ENCODE peak calls at places on chromosomes 13 and 19, in ten cellular contexts. One of them, this sample, is unnamed.

GRCh38 chr19:46426035-46426505 is 2.7 kb downstream of the PNMA8C start:
- DNase-seq in effector memory CD4-positive, alpha-beta T cell: no peak
- DNase-seq in NCI-H1436 treated with DMSO at 0.1 percent for 48 hours: no peak
- DNase-seq in stimulated activated CD8-positive, alpha-beta memory T cell treated with anti-CD3 and anti-CD28 coated beads, Interleukin-12 subunit alpha, Interleukin-12 subunit beta, amount 100 ng/mL, for 1 hour: no peak
- DNase-seq in T-helper 2 cell treated with Interferon-gamma antibody and Interleukin-4, amounts not matched to agents 5 μg/mL and 100 μg/mL, for 36 hours: no peak
- DNase-seq in AG10803: no peak
- DNase-seq in COR-L47: peak
- DNase-seq in caudate nucleus: no peak
- DNase-seq in MCF 10A: peak
- DNase-seq in mesenchymal stem cell: peak
- DNase-seq in this sample: no peak

GRCh38 chr13:80881495-80882482 is 540.9 kb upstream of the SPRY2 start:
- DNase-seq in T-helper 2 cell treated with Interferon-gamma antibody and Interleukin-4, amounts not matched to agents 5 μg/mL and 100 μg/mL, for 36 hours: no peak
- DNase-seq in NCI-H1436 treated with DMSO at 0.1 percent for 48 hours: no peak
- DNase-seq in COR-L47: no peak
- DNase-seq in stimulated activated CD8-positive, alpha-beta memory T cell treated with anti-CD3 and anti-CD28 coated beads, Interleukin-12 subunit alpha, Interleukin-12 subunit beta, amount 100 ng/mL, for 1 hour: no peak
- DNase-seq in MCF 10A: no peak
- DNase-seq in caudate nucleus: no peak
- DNase-seq in AG10803: no peak
- DNase-seq in mesenchymal stem cell: peak
- DNase-seq in effector memory CD4-positive, alpha-beta T cell: no peak
- DNase-seq in this sample: peak

GRCh38 chr13:81017525-81018152 is 676.7 kb upstream of the SPRY2 start:
- DNase-seq in effector memory CD4-positive, alpha-beta T cell: no peak
- DNase-seq in stimulated activated CD8-positive, alpha-beta memory T cell treated with anti-CD3 and anti-CD28 coated beads, Interleukin-12 subunit alpha, Interleukin-12 subunit beta, amount 100 ng/mL, for 1 hour: no peak
- DNase-seq in AG10803: peak
- DNase-seq in mesenchymal stem cell: peak
- DNase-seq in caudate nucleus: no peak
- DNase-seq in NCI-H1436 treated with DMSO at 0.1 percent for 48 hours: peak
- DNase-seq in MCF 10A: peak
- DNase-seq in T-helper 2 cell treated with Interferon-gamma antibody and Interleukin-4, amounts not matched to agents 5 μg/mL and 100 μg/mL, for 36 hours: no peak
- DNase-seq in COR-L47: peak
- DNase-seq in this sample: peak

GRCh38 chr13:53089951-53090350 is 61.3 kb downstream of the OLFM4 start:
- DNase-seq in stimulated activated CD8-positive, alpha-beta memory T cell treated with anti-CD3 and anti-CD28 coated beads, Interleukin-12 subunit alpha, Interleukin-12 subunit beta, amount 100 ng/mL, for 1 hour: no peak
- DNase-seq in COR-L47: no peak
- DNase-seq in MCF 10A: no peak
- DNase-seq in mesenchymal stem cell: no peak
- DNase-seq in NCI-H1436 treated with DMSO at 0.1 percent for 48 hours: no peak
- DNase-seq in effector memory CD4-positive, alpha-beta T cell: no peak
- DNase-seq in caudate nucleus: no peak
- DNase-seq in AG10803: no peak
- DNase-seq in T-helper 2 cell treated with Interferon-gamma antibody and Interleukin-4, amounts not matched to agents 5 μg/mL and 100 μg/mL, for 36 hours: no peak
- DNase-seq in this sample: no peak

GRCh38 chr13:39607876-39608275 is 4.9 kb upstream of the LHFPL6 start:
- DNase-seq in NCI-H1436 treated with DMSO at 0.1 percent for 48 hours: no peak
- DNase-seq in mesenchymal stem cell: no peak
- DNase-seq in caudate nucleus: no peak
- DNase-seq in COR-L47: no peak
- DNase-seq in effector memory CD4-positive, alpha-beta T cell: no peak
- DNase-seq in stimulated activated CD8-positive, alpha-beta memory T cell treated with anti-CD3 and anti-CD28 coated beads, Interleukin-12 subunit alpha, Interleukin-12 subunit beta, amount 100 ng/mL, for 1 hour: no peak
- DNase-seq in MCF 10A: no peak
- DNase-seq in AG10803: no peak
- DNase-seq in T-helper 2 cell treated with Interferon-gamma antibody and Interleukin-4, amounts not matched to agents 5 μg/mL and 100 μg/mL, for 36 hours: no peak
- DNase-seq in this sample: no peak

GRCh38 chr19:6100284-6100915 is 9.9 kb downstream of the RFX2 start:
- DNase-seq in effector memory CD4-positive, alpha-beta T cell: no peak
- DNase-seq in caudate nucleus: no peak
- DNase-seq in MCF 10A: no peak
- DNase-seq in AG10803: no peak
- DNase-seq in T-helper 2 cell treated with Interferon-gamma antibody and Interleukin-4, amounts not matched to agents 5 μg/mL and 100 μg/mL, for 36 hours: no peak
- DNase-seq in COR-L47: no peak
- DNase-seq in mesenchymal stem cell: peak
- DNase-seq in stimulated activated CD8-positive, alpha-beta memory T cell treated with anti-CD3 and anti-CD28 coated beads, Interleukin-12 subunit alpha, Interleukin-12 subunit beta, amount 100 ng/mL, for 1 hour: no peak
- DNase-seq in NCI-H1436 treated with DMSO at 0.1 percent for 48 hours: no peak
- DNase-seq in this sample: no peak

GRCh38 chr19:28595722-28596121 is 617.2 kb downstream of the UQCRFS1 start:
- DNase-seq in AG10803: no peak
- DNase-seq in caudate nucleus: no peak
- DNase-seq in effector memory CD4-positive, alpha-beta T cell: no peak
- DNase-seq in mesenchymal stem cell: no peak
- DNase-seq in MCF 10A: no peak
- DNase-seq in stimulated activated CD8-positive, alpha-beta memory T cell treated with anti-CD3 and anti-CD28 coated beads, Interleukin-12 subunit alpha, Interleukin-12 subunit beta, amount 100 ng/mL, for 1 hour: no peak
- DNase-seq in T-helper 2 cell treated with Interferon-gamma antibody and Interleukin-4, amounts not matched to agents 5 μg/mL and 100 μg/mL, for 36 hours: no peak
- DNase-seq in NCI-H1436 treated with DMSO at 0.1 percent for 48 hours: no peak
- DNase-seq in COR-L47: no peak
- DNase-seq in this sample: no peak

GRCh38 chr13:71864094-71864980 is 2.7 kb downstream of the DACH1 start:
- DNase-seq in NCI-H1436 treated with DMSO at 0.1 percent for 48 hours: no peak
- DNase-seq in mesenchymal stem cell: peak
- DNase-seq in stimulated activated CD8-positive, alpha-beta memory T cell treated with anti-CD3 and anti-CD28 coated beads, Interleukin-12 subunit alpha, Interleukin-12 subunit beta, amount 100 ng/mL, for 1 hour: no peak
- DNase-seq in MCF 10A: no peak
- DNase-seq in effector memory CD4-positive, alpha-beta T cell: no peak
- DNase-seq in AG10803: no peak
- DNase-seq in caudate nucleus: peak
- DNase-seq in T-helper 2 cell treated with Interferon-gamma antibody and Interleukin-4, amounts not matched to agents 5 μg/mL and 100 μg/mL, for 36 hours: no peak
- DNase-seq in COR-L47: peak
- DNase-seq in this sample: peak

GRCh38 chr13:50740052-50740741 is 103.3 kb downstream of the DLEU7 start:
- DNase-seq in mesenchymal stem cell: peak
- DNase-seq in COR-L47: no peak
- DNase-seq in T-helper 2 cell treated with Interferon-gamma antibody and Interleukin-4, amounts not matched to agents 5 μg/mL and 100 μg/mL, for 36 hours: no peak
- DNase-seq in NCI-H1436 treated with DMSO at 0.1 percent for 48 hours: no peak
- DNase-seq in effector memory CD4-positive, alpha-beta T cell: no peak
- DNase-seq in caudate nucleus: no peak
- DNase-seq in AG10803: peak
- DNase-seq in stimulated activated CD8-positive, alpha-beta memory T cell treated with anti-CD3 and anti-CD28 coated beads, Interleukin-12 subunit alpha, Interleukin-12 subunit beta, amount 100 ng/mL, for 1 hour: no peak
- DNase-seq in MCF 10A: no peak
- DNase-seq in this sample: peak

GRCh38 chr19:38451036-38451435 is 17.5 kb downstream of the RYR1 start:
- DNase-seq in effector memory CD4-positive, alpha-beta T cell: no peak
- DNase-seq in mesenchymal stem cell: no peak
- DNase-seq in caudate nucleus: no peak
- DNase-seq in NCI-H1436 treated with DMSO at 0.1 percent for 48 hours: no peak
- DNase-seq in MCF 10A: no peak
- DNase-seq in stimulated activated CD8-positive, alpha-beta memory T cell treated with anti-CD3 and anti-CD28 coated beads, Interleukin-12 subunit alpha, Interleukin-12 subunit beta, amount 100 ng/mL, for 1 hour: no peak
- DNase-seq in T-helper 2 cell treated with Interferon-gamma antibody and Interleukin-4, amounts not matched to agents 5 μg/mL and 100 μg/mL, for 36 hours: no peak
- DNase-seq in COR-L47: no peak
- DNase-seq in AG10803: no peak
- DNase-seq in this sample: no peak

GRCh38 chr19:52904052-52904451 is 6.6 kb upstream of the ZNF320 start:
- DNase-seq in caudate nucleus: no peak
- DNase-seq in COR-L47: no peak
- DNase-seq in NCI-H1436 treated with DMSO at 0.1 percent for 48 hours: no peak
- DNase-seq in effector memory CD4-positive, alpha-beta T cell: no peak
- DNase-seq in mesenchymal stem cell: no peak
- DNase-seq in AG10803: no peak
- DNase-seq in MCF 10A: no peak
- DNase-seq in T-helper 2 cell treated with Interferon-gamma antibody and Interleukin-4, amounts not matched to agents 5 μg/mL and 100 μg/mL, for 36 hours: no peak
- DNase-seq in stimulated activated CD8-positive, alpha-beta memory T cell treated with anti-CD3 and anti-CD28 coated beads, Interleukin-12 subunit alpha, Interleukin-12 subunit beta, amount 100 ng/mL, for 1 hour: no peak
- DNase-seq in this sample: no peak

GRCh38 chr19:51084505-51084904 is 1.8 kb upstream of the KLK14 start:
- DNase-seq in effector memory CD4-positive, alpha-beta T cell: no peak
- DNase-seq in mesenchymal stem cell: no peak
- DNase-seq in stimulated activated CD8-positive, alpha-beta memory T cell treated with anti-CD3 and anti-CD28 coated beads, Interleukin-12 subunit alpha, Interleukin-12 subunit beta, amount 100 ng/mL, for 1 hour: no peak
- DNase-seq in NCI-H1436 treated with DMSO at 0.1 percent for 48 hours: no peak
- DNase-seq in COR-L47: no peak
- DNase-seq in caudate nucleus: no peak
- DNase-seq in MCF 10A: no peak
- DNase-seq in T-helper 2 cell treated with Interferon-gamma antibody and Interleukin-4, amounts not matched to agents 5 μg/mL and 100 μg/mL, for 36 hours: no peak
- DNase-seq in AG10803: no peak
- DNase-seq in this sample: no peak

GRCh38 chr13:72405441-72405840 is 322.0 kb downstream of the MZT1 start:
- DNase-seq in mesenchymal stem cell: no peak
- DNase-seq in AG10803: no peak
- DNase-seq in caudate nucleus: no peak
- DNase-seq in MCF 10A: no peak
- DNase-seq in effector memory CD4-positive, alpha-beta T cell: no peak
- DNase-seq in NCI-H1436 treated with DMSO at 0.1 percent for 48 hours: no peak
- DNase-seq in COR-L47: no peak
- DNase-seq in T-helper 2 cell treated with Interferon-gamma antibody and Interleukin-4, amounts not matched to agents 5 μg/mL and 100 μg/mL, for 36 hours: no peak
- DNase-seq in stimulated activated CD8-positive, alpha-beta memory T cell treated with anti-CD3 and anti-CD28 coated beads, Interleukin-12 subunit alpha, Interleukin-12 subunit beta, amount 100 ng/mL, for 1 hour: no peak
- DNase-seq in this sample: no peak

GRCh38 chr13:92717857-92718256 is 508.8 kb upstream of the GPC6 start:
- DNase-seq in T-helper 2 cell treated with Interferon-gamma antibody and Interleukin-4, amounts not matched to agents 5 μg/mL and 100 μg/mL, for 36 hours: no peak
- DNase-seq in mesenchymal stem cell: no peak
- DNase-seq in AG10803: no peak
- DNase-seq in stimulated activated CD8-positive, alpha-beta memory T cell treated with anti-CD3 and anti-CD28 coated beads, Interleukin-12 subunit alpha, Interleukin-12 subunit beta, amount 100 ng/mL, for 1 hour: no peak
- DNase-seq in NCI-H1436 treated with DMSO at 0.1 percent for 48 hours: no peak
- DNase-seq in effector memory CD4-positive, alpha-beta T cell: no peak
- DNase-seq in caudate nucleus: no peak
- DNase-seq in MCF 10A: no peak
- DNase-seq in COR-L47: no peak
- DNase-seq in this sample: no peak

GRCh38 chr19:34184880-34185491 is 12.7 kb downstream of the LSM14A start:
- DNase-seq in MCF 10A: no peak
- DNase-seq in stimulated activated CD8-positive, alpha-beta memory T cell treated with anti-CD3 and anti-CD28 coated beads, Interleukin-12 subunit alpha, Interleukin-12 subunit beta, amount 100 ng/mL, for 1 hour: no peak
- DNase-seq in NCI-H1436 treated with DMSO at 0.1 percent for 48 hours: no peak
- DNase-seq in effector memory CD4-positive, alpha-beta T cell: no peak
- DNase-seq in T-helper 2 cell treated with Interferon-gamma antibody and Interleukin-4, amounts not matched to agents 5 μg/mL and 100 μg/mL, for 36 hours: no peak
- DNase-seq in AG10803: peak
- DNase-seq in COR-L47: no peak
- DNase-seq in caudate nucleus: no peak
- DNase-seq in mesenchymal stem cell: no peak
- DNase-seq in this sample: peak

GRCh38 chr13:59205501-59205900 is 958.2 kb downstream of the DIAPH3 start:
- DNase-seq in MCF 10A: no peak
- DNase-seq in NCI-H1436 treated with DMSO at 0.1 percent for 48 hours: no peak
- DNase-seq in caudate nucleus: no peak
- DNase-seq in COR-L47: no peak
- DNase-seq in mesenchymal stem cell: no peak
- DNase-seq in stimulated activated CD8-positive, alpha-beta memory T cell treated with anti-CD3 and anti-CD28 coated beads, Interleukin-12 subunit alpha, Interleukin-12 subunit beta, amount 100 ng/mL, for 1 hour: no peak
- DNase-seq in T-helper 2 cell treated with Interferon-gamma antibody and Interleukin-4, amounts not matched to agents 5 μg/mL and 100 μg/mL, for 36 hours: no peak
- DNase-seq in AG10803: no peak
- DNase-seq in effector memory CD4-positive, alpha-beta T cell: no peak
- DNase-seq in this sample: no peak

GRCh38 chr13:74662895-74663294 is 528.7 kb upstream of the KLF12 start:
- DNase-seq in T-helper 2 cell treated with Interferon-gamma antibody and Interleukin-4, amounts not matched to agents 5 μg/mL and 100 μg/mL, for 36 hours: no peak
- DNase-seq in effector memory CD4-positive, alpha-beta T cell: no peak
- DNase-seq in mesenchymal stem cell: peak
- DNase-seq in caudate nucleus: no peak
- DNase-seq in COR-L47: no peak
- DNase-seq in stimulated activated CD8-positive, alpha-beta memory T cell treated with anti-CD3 and anti-CD28 coated beads, Interleukin-12 subunit alpha, Interleukin-12 subunit beta, amount 100 ng/mL, for 1 hour: no peak
- DNase-seq in MCF 10A: no peak
- DNase-seq in AG10803: peak
- DNase-seq in NCI-H1436 treated with DMSO at 0.1 percent for 48 hours: no peak
- DNase-seq in this sample: peak

GRCh38 chr13:28239374-28239773 is 101.0 kb downstream of the PAN3 start:
- DNase-seq in NCI-H1436 treated with DMSO at 0.1 percent for 48 hours: no peak
- DNase-seq in caudate nucleus: no peak
- DNase-seq in COR-L47: no peak
- DNase-seq in stimulated activated CD8-positive, alpha-beta memory T cell treated with anti-CD3 and anti-CD28 coated beads, Interleukin-12 subunit alpha, Interleukin-12 subunit beta, amount 100 ng/mL, for 1 hour: no peak
- DNase-seq in effector memory CD4-positive, alpha-beta T cell: no peak
- DNase-seq in MCF 10A: no peak
- DNase-seq in T-helper 2 cell treated with Interferon-gamma antibody and Interleukin-4, amounts not matched to agents 5 μg/mL and 100 μg/mL, for 36 hours: no peak
- DNase-seq in mesenchymal stem cell: peak
- DNase-seq in AG10803: peak
- DNase-seq in this sample: peak

GRCh38 chr13:27043013-27043412 is 128.6 kb downstream of the USP12 start:
- DNase-seq in caudate nucleus: peak
- DNase-seq in effector memory CD4-positive, alpha-beta T cell: no peak
- DNase-seq in MCF 10A: peak
- DNase-seq in stimulated activated CD8-positive, alpha-beta memory T cell treated with anti-CD3 and anti-CD28 coated beads, Interleukin-12 subunit alpha, Interleukin-12 subunit beta, amount 100 ng/mL, for 1 hour: no peak
- DNase-seq in mesenchymal stem cell: peak
- DNase-seq in NCI-H1436 treated with DMSO at 0.1 percent for 48 hours: no peak
- DNase-seq in AG10803: peak
- DNase-seq in COR-L47: no peak
- DNase-seq in T-helper 2 cell treated with Interferon-gamma antibody and Interleukin-4, amounts not matched to agents 5 μg/mL and 100 μg/mL, for 36 hours: no peak
- DNase-seq in this sample: peak

GRCh38 chr13:108220042-108220441 is 1.9 kb downstream of the ABHD13 start:
- DNase-seq in caudate nucleus: no peak
- DNase-seq in NCI-H1436 treated with DMSO at 0.1 percent for 48 hours: peak
- DNase-seq in MCF 10A: peak
- DNase-seq in COR-L47: peak
- DNase-seq in effector memory CD4-positive, alpha-beta T cell: no peak
- DNase-seq in stimulated activated CD8-positive, alpha-beta memory T cell treated with anti-CD3 and anti-CD28 coated beads, Interleukin-12 subunit alpha, Interleukin-12 subunit beta, amount 100 ng/mL, for 1 hour: no peak
- DNase-seq in AG10803: no peak
- DNase-seq in mesenchymal stem cell: no peak
- DNase-seq in T-helper 2 cell treated with Interferon-gamma antibody and Interleukin-4, amounts not matched to agents 5 μg/mL and 100 μg/mL, for 36 hours: no peak
- DNase-seq in this sample: no peak

GRCh38 chr13:100214886-100215285 is 126.0 kb downstream of the PCCA start:
- DNase-seq in NCI-H1436 treated with DMSO at 0.1 percent for 48 hours: no peak
- DNase-seq in AG10803: peak
- DNase-seq in mesenchymal stem cell: peak
- DNase-seq in COR-L47: no peak
- DNase-seq in effector memory CD4-positive, alpha-beta T cell: no peak
- DNase-seq in T-helper 2 cell treated with Interferon-gamma antibody and Interleukin-4, amounts not matched to agents 5 μg/mL and 100 μg/mL, for 36 hours: no peak
- DNase-seq in stimulated activated CD8-positive, alpha-beta memory T cell treated with anti-CD3 and anti-CD28 coated beads, Interleukin-12 subunit alpha, Interleukin-12 subunit beta, amount 100 ng/mL, for 1 hour: no peak
- DNase-seq in MCF 10A: peak
- DNase-seq in caudate nucleus: no peak
- DNase-seq in this sample: peak

GRCh38 chr19:11091343-11092153 is 2.3 kb downstream of the LDLR start:
- DNase-seq in caudate nucleus: peak
- DNase-seq in stimulated activated CD8-positive, alpha-beta memory T cell treated with anti-CD3 and anti-CD28 coated beads, Interleukin-12 subunit alpha, Interleukin-12 subunit beta, amount 100 ng/mL, for 1 hour: peak
- DNase-seq in effector memory CD4-positive, alpha-beta T cell: peak
- DNase-seq in MCF 10A: peak
- DNase-seq in NCI-H1436 treated with DMSO at 0.1 percent for 48 hours: no peak
- DNase-seq in mesenchymal stem cell: peak
- DNase-seq in AG10803: peak
- DNase-seq in T-helper 2 cell treated with Interferon-gamma antibody and Interleukin-4, amounts not matched to agents 5 μg/mL and 100 μg/mL, for 36 hours: peak
- DNase-seq in COR-L47: peak
- DNase-seq in this sample: peak

GRCh38 chr19:2012941-2013682 is 2.4 kb downstream of the BTBD2 start:
- DNase-seq in effector memory CD4-positive, alpha-beta T cell: no peak
- DNase-seq in stimulated activated CD8-positive, alpha-beta memory T cell treated with anti-CD3 and anti-CD28 coated beads, Interleukin-12 subunit alpha, Interleukin-12 subunit beta, amount 100 ng/mL, for 1 hour: no peak
- DNase-seq in NCI-H1436 treated with DMSO at 0.1 percent for 48 hours: no peak
- DNase-seq in mesenchymal stem cell: no peak
- DNase-seq in T-helper 2 cell treated with Interferon-gamma antibody and Interleukin-4, amounts not matched to agents 5 μg/mL and 100 μg/mL, for 36 hours: no peak
- DNase-seq in caudate nucleus: no peak
- DNase-seq in MCF 10A: no peak
- DNase-seq in AG10803: no peak
- DNase-seq in COR-L47: no peak
- DNase-seq in this sample: no peak

GRCh38 chr19:57803594-57804325 is 11.0 kb downstream of the ZNF552 start:
- DNase-seq in stimulated activated CD8-positive, alpha-beta memory T cell treated with anti-CD3 and anti-CD28 coated beads, Interleukin-12 subunit alpha, Interleukin-12 subunit beta, amount 100 ng/mL, for 1 hour: no peak
- DNase-seq in mesenchymal stem cell: peak
- DNase-seq in caudate nucleus: no peak
- DNase-seq in AG10803: peak
- DNase-seq in MCF 10A: peak
- DNase-seq in NCI-H1436 treated with DMSO at 0.1 percent for 48 hours: no peak
- DNase-seq in effector memory CD4-positive, alpha-beta T cell: no peak
- DNase-seq in COR-L47: no peak
- DNase-seq in T-helper 2 cell treated with Interferon-gamma antibody and Interleukin-4, amounts not matched to agents 5 μg/mL and 100 μg/mL, for 36 hours: no peak
- DNase-seq in this sample: peak